ENCODE peak calls at places on chromosomes 11 and 22, in six cellular contexts. S, K, X, E, Y and H are unnamed samples.

GRCh38 chr11:62560566-62561103 is 13.1 kb downstream of the EEF1G start:
- ATAC-seq in S (no peak), K (peak; percentile 93), X (peak; percentile 76), E (peak; percentile 40), Y (peak; percentile 87), H (peak; percentile 89)

GRCh38 chr22:21632237-21632895 is at the start of gene CCDC116:
- ATAC-seq in S (peak; percentile 54), K (no peak), X (no peak), E (peak; percentile 17), Y (no peak), H (no peak)

GRCh38 chr22:37241351-37242142 is 2.5 kb downstream of the RAC2 start:
- ATAC-seq in S (peak; percentile 13), K (no peak), X (no peak), E (no peak), Y (no peak), H (no peak)

GRCh38 chr11:43933608-43934358 is 8.7 kb upstream of the C11orf96 start:
- ATAC-seq in S (no peak), K (no peak), X (peak; percentile 29), E (no peak), Y (no peak), H (peak; percentile 11)

GRCh38 chr11:17353228-17354021 is 1.8 kb downstream of the NCR3LG1 start:
- ATAC-seq in S (peak; percentile 35), K (peak; percentile 80), X (peak; percentile 85), E (peak; percentile 15), Y (peak; percentile 89), H (peak; percentile 77)

GRCh38 chr11:63523151-63523550 is 13.5 kb upstream of the PLAAT4 start:
- ATAC-seq in S (no peak), K (no peak), X (no peak), E (no peak), Y (no peak), H (no peak)

GRCh38 chr11:46072172-46072964 is 48.9 kb downstream of the PHF21A start:
- ATAC-seq in S (no peak), K (no peak), X (no peak), E (no peak), Y (peak; percentile 71), H (no peak)

GRCh38 chr11:96798445-96798844 is 408.6 kb downstream of the JRKL start:
- ATAC-seq in S (no peak), K (no peak), X (peak; percentile 91), E (no peak), Y (peak; percentile 91), H (no peak)

GRCh38 chr22:27196483-27196882 is 539.1 kb downstream of the MIAT start:
- ATAC-seq in S (no peak), K (no peak), X (no peak), E (no peak), Y (no peak), H (no peak)